ENCODE peak calls at places on chromosomes 3 and 15, in ten cellular contexts. Y, E, K, G, D, F, X, U, Z and H are unnamed samples.
A peak's percentile ranks its signal among the peaks of the same experiment; 100 is the strongest.

GRCh38 chr3:196979545-196979944 is 10.9 kb upstream of the PIGZ start:
- DNase-seq in K (no peak), E (peak; percentile 73), X (no peak), Y (peak; percentile 57), G (no peak), D (no peak), U (no peak), F (no peak), Z (no peak), H (no peak)

GRCh38 chr3:126338796-126339241 is 18.4 kb downstream of the KLF15 start:
- DNase-seq in X (peak; percentile 50), F (no peak), G (no peak), U (no peak), D (no peak), Y (no peak), Z (no peak), E (peak; percentile 70), K (no peak), H (no peak)

GRCh38 chr15:57509965-57510364 is 81.7 kb upstream of the MYZAP start:
- DNase-seq in D (no peak), X (no peak), K (no peak), F (no peak), Y (no peak), G (no peak), E (no peak), Z (no peak), U (no peak), H (no peak)

GRCh38 chr3:15280853-15281532 is 51.4 kb downstream of the SH3BP5 start:
- DNase-seq in K (peak; percentile 21), D (no peak), F (no peak), Z (no peak), X (no peak), Y (no peak), E (no peak), U (no peak), G (no peak), H (no peak)

GRCh38 chr3:135150282-135150681 is 355.2 kb downstream of the EPHB1 start:
- DNase-seq in Z (no peak), D (no peak), X (no peak), E (no peak), G (no peak), K (no peak), U (no peak), Y (no peak), F (no peak), H (no peak)

GRCh38 chr3:65979152-65979551 is 59.6 kb downstream of the MAGI1 start:
- DNase-seq in Z (no peak), K (no peak), D (no peak), E (no peak), Y (peak; percentile 80), X (no peak), G (no peak), F (no peak), U (no peak), H (peak; percentile 95)

GRCh38 chr3:12615263-12615662 is 48.7 kb downstream of the RAF1 start:
- DNase-seq in K (no peak), Y (no peak), F (no peak), E (no peak), D (no peak), X (no peak), U (no peak), Z (no peak), G (no peak), H (no peak)

GRCh38 chr3:134370611-134371451 is 3.4 kb downstream of the AMOTL2 start:
- DNase-seq in D (no peak), E (peak; percentile 71), G (no peak), Z (no peak), F (no peak), U (no peak), K (no peak), Y (no peak), X (no peak), H (no peak)

GRCh38 chr3:170584585-170585007 is 1.3 kb downstream of the SLC7A14 start:
- DNase-seq in F (peak; percentile 70), K (peak; percentile 37), D (no peak), U (peak; percentile 22), X (peak; percentile 88), Y (peak; percentile 68), E (peak; percentile 93), G (no peak), Z (no peak), H (peak; percentile 94)

GRCh38 chr3:171173732-171174131 is 147.2 kb upstream of the SLC2A2 start:
- DNase-seq in U (peak; percentile 30), E (no peak), G (no peak), F (peak; percentile 85), K (no peak), D (no peak), Z (no peak), X (no peak), Y (no peak), H (no peak)

GRCh38 chr3:113297281-113297680 is 85.9 kb downstream of the BOC start:
- DNase-seq in F (no peak), Z (no peak), U (no peak), Y (no peak), X (no peak), K (no peak), E (no peak), G (no peak), D (no peak), H (no peak)

GRCh38 chr3:27859821-27860220 is 137.7 kb upstream of the EOMES start:
- DNase-seq in G (no peak), D (no peak), E (no peak), X (no peak), Y (no peak), U (no peak), Z (no peak), F (no peak), K (no peak), H (no peak)

GRCh38 chr3:113234028-113234427 is 22.7 kb downstream of the BOC start:
- DNase-seq in U (no peak), K (no peak), X (no peak), Y (no peak), Z (no peak), F (no peak), D (no peak), E (no peak), G (no peak), H (no peak)

DNA sequence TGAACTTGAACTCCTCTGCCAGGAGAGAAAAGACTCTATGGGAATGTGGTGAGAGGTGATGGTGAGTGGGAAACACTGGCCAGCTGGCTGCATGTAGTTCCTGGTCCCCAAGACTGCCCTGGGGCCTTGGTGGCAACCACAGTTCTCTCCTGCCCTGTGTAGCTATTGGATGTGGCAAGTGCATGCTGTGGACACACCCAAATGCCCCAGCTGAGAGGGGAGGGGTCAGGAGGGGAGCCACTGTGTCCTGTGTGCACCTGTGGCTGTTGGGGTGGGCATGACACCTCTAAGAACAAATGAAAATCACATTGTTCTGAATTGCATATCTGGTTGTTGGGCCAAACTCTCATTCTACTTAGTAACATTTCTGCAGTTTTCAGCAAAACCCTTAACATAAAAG is 409.6 kb downstream of the NSUN3 start:
- DNase-seq in U (no peak), G (no peak), E (no peak), D (no peak), X (no peak), F (no peak), Z (no peak), Y (no peak), K (no peak), H (no peak)
- H3K4me3 ChIP-seq in U (no peak overlapping the region), G (no peak overlapping the region), E (no peak overlapping the region), D (no peak overlapping the region), X (no peak overlapping the region), F (no peak overlapping the region), Z (no peak overlapping the region), Y (no peak overlapping the region), K (no peak overlapping the region), H (no peak overlapping the region)

GRCh38 chr3:58470363-58471024 is 21.4 kb upstream of the KCTD6 start:
- DNase-seq in Z (no peak), G (no peak), E (no peak), X (no peak), F (no peak), K (peak; percentile 34), Y (no peak), U (no peak), D (no peak), H (no peak)
- H3K4me3 ChIP-seq in Z (no peak overlapping the region), G (no peak overlapping the region), E (no peak overlapping the region), X (no peak overlapping the region), F (no peak overlapping the region), K (peak overlapping the region; percentile 8), Y (no peak overlapping the region), U (no peak overlapping the region), D (no peak overlapping the region), H (no peak overlapping the region)

GRCh38 chr3:31456373-31456772 is 76.4 kb upstream of the STT3B start:
- DNase-seq in Z (no peak), U (peak; percentile 35), E (no peak), Y (no peak), X (no peak), D (no peak), F (no peak), K (no peak), G (no peak), H (no peak)

GRCh38 chr3:31466866-31467265 is 65.9 kb upstream of the STT3B start:
- DNase-seq in X (no peak), G (no peak), D (peak; percentile 34), F (no peak), K (no peak), Z (no peak), E (no peak), Y (no peak), U (no peak), H (no peak)

GRCh38 chr3:31466016-31466415 is 66.7 kb upstream of the STT3B start:
- DNase-seq in U (no peak), Y (no peak), E (no peak), D (peak; percentile 2), G (no peak), K (no peak), Z (no peak), X (no peak), F (no peak), H (no peak)

GRCh38 chr3:31461441-31461840 is 71.3 kb upstream of the STT3B start:
- DNase-seq in E (no peak), D (no peak), U (no peak), G (no peak), Z (no peak), K (no peak), F (no peak), X (no peak), Y (no peak), H (no peak)

DNA sequence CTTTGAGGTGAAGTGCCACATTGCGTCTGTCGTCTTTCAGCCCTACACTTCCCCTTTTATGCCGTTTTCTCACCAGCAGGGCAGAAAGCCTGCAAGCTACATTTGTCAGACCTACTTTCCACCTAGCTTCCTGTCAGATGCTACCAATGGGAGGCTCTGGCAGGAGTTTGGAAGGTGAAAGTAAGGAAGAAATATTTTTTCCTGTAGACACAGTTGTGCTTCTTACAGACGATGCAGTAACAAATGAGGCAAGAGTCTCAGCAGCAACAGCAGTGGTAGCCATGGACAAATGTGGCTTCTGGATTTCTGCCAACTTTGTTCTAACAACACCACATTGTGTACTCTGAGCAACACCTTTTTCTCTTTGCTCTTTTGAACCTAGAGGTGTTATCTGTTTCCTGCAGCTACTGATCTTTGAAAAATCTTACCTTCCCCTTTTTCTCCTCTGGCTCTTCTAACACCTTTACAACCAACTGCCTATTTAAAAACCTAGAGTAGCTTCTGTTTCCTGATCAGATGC is 70.6 kb upstream of the STT3B start:
- DNase-seq in X (no peak), G (no peak), K (peak; percentile 37), Y (no peak), Z (no peak), D (no peak), E (no peak), U (no peak), F (no peak), H (peak; percentile 18)
- H3K4me3 ChIP-seq in X (no peak overlapping the region), G (no peak overlapping the region), K (no peak overlapping the region), Y (no peak overlapping the region), Z (peak overlapping the region; percentile 45), D (no peak overlapping the region), E (no peak overlapping the region), U (no peak overlapping the region), F (no peak overlapping the region), H (no peak overlapping the region)

GRCh38 chr15:94098877-94099606 is 132.3 kb upstream of the MCTP2 start:
- DNase-seq in D (no peak), F (no peak), X (no peak), K (no peak), Z (no peak), E (no peak), Y (no peak), G (no peak), U (no peak), H (no peak)
- H3K4me3 ChIP-seq in D (no peak overlapping the region), F (no peak overlapping the region), X (no peak overlapping the region), K (no peak overlapping the region), Z (no peak overlapping the region), E (no peak overlapping the region), Y (no peak overlapping the region), G (no peak overlapping the region), U (no peak overlapping the region), H (no peak overlapping the region)